ENCODE peak calls at places on chromosomes 7 and 10, in six cellular contexts. One of them, this sample, is unnamed.

GRCh38 chr10:94292448-94293118 is 70.2 kb downstream of the NOC3L start:
- DNase-seq in SK-N-SH: no peak
- DNase-seq in upper lobe of left lung: no peak
- DNase-seq in GM23338: no peak
- DNase-seq in prostate gland: peak
- DNase-seq in sigmoid colon: peak
- DNase-seq in this sample: no peak

GRCh38 chr7:78383096-78383495 is 584.5 kb downstream of the PHTF2 start:
- DNase-seq in SK-N-SH: no peak
- DNase-seq in upper lobe of left lung: no peak
- DNase-seq in GM23338: no peak
- DNase-seq in prostate gland: no peak
- DNase-seq in sigmoid colon: no peak
- DNase-seq in this sample: no peak

GRCh38 chr7:140691368-140692045 is 5.0 kb upstream of the NDUFB2 start:
- DNase-seq in SK-N-SH: no peak
- DNase-seq in upper lobe of left lung: no peak
- DNase-seq in GM23338: peak
- DNase-seq in prostate gland: no peak
- DNase-seq in sigmoid colon: no peak
- DNase-seq in this sample: peak

GRCh38 chr7:93226310-93226709 is at the start of gene HEPACAM2:
- DNase-seq in SK-N-SH: no peak
- DNase-seq in upper lobe of left lung: no peak
- DNase-seq in GM23338: no peak
- DNase-seq in prostate gland: no peak
- DNase-seq in sigmoid colon: no peak
- DNase-seq in this sample: no peak

GRCh38 chr7:76356823-76357222 is 2.0 kb downstream of the YWHAG start:
- DNase-seq in SK-N-SH: peak
- DNase-seq in upper lobe of left lung: no peak
- DNase-seq in GM23338: no peak
- DNase-seq in prostate gland: no peak
- DNase-seq in sigmoid colon: peak
- DNase-seq in this sample: no peak

GRCh38 chr7:144854839-144855424 is 19.1 kb upstream of the TPK1 start:
- DNase-seq in SK-N-SH: peak
- DNase-seq in upper lobe of left lung: no peak
- DNase-seq in GM23338: peak
- DNase-seq in prostate gland: no peak
- DNase-seq in sigmoid colon: no peak
- DNase-seq in this sample: no peak

GRCh38 chr7:131338990-131339389 is 11.3 kb downstream of the MKLN1 start:
- DNase-seq in SK-N-SH: no peak
- DNase-seq in upper lobe of left lung: no peak
- DNase-seq in GM23338: no peak
- DNase-seq in prostate gland: no peak
- DNase-seq in sigmoid colon: no peak
- DNase-seq in this sample: no peak

GRCh38 chr7:6167004-6167551 is 105.3 kb downstream of the CYTH3 start:
- DNase-seq in SK-N-SH: peak
- DNase-seq in upper lobe of left lung: no peak
- DNase-seq in GM23338: no peak
- DNase-seq in prostate gland: no peak
- DNase-seq in sigmoid colon: no peak
- DNase-seq in this sample: no peak

GRCh38 chr7:155846936-155847335 is 34.7 kb upstream of the SHH start:
- DNase-seq in SK-N-SH: no peak
- DNase-seq in upper lobe of left lung: no peak
- DNase-seq in GM23338: no peak
- DNase-seq in prostate gland: no peak
- DNase-seq in sigmoid colon: peak
- DNase-seq in this sample: peak

GRCh38 chr7:157945401-157945800 is 608.6 kb downstream of the DNAJB6 start:
- DNase-seq in SK-N-SH: no peak
- DNase-seq in upper lobe of left lung: no peak
- DNase-seq in GM23338: no peak
- DNase-seq in prostate gland: no peak
- DNase-seq in sigmoid colon: no peak
- DNase-seq in this sample: no peak

GRCh38 chr10:119754085-119754484 is 28.2 kb downstream of the INPP5F start:
- DNase-seq in SK-N-SH: peak
- DNase-seq in upper lobe of left lung: no peak
- DNase-seq in GM23338: no peak
- DNase-seq in prostate gland: no peak
- DNase-seq in sigmoid colon: no peak
- DNase-seq in this sample: no peak

GRCh38 chr7:73703985-73704639 is 15.4 kb downstream of the STX1A start:
- DNase-seq in SK-N-SH: peak
- DNase-seq in upper lobe of left lung: peak
- DNase-seq in GM23338: peak
- DNase-seq in prostate gland: no peak
- DNase-seq in sigmoid colon: peak
- DNase-seq in this sample: peak

GRCh38 chr10:62810131-62810530 is 5.6 kb downstream of the ADO start:
- DNase-seq in SK-N-SH: no peak
- DNase-seq in upper lobe of left lung: no peak
- DNase-seq in GM23338: no peak
- DNase-seq in prostate gland: no peak
- DNase-seq in sigmoid colon: no peak
- DNase-seq in this sample: no peak

GRCh38 chr10:62803993-62804383 is 532 bp upstream of the ADO start:
- DNase-seq in SK-N-SH: no peak
- DNase-seq in upper lobe of left lung: no peak
- DNase-seq in GM23338: no peak
- DNase-seq in prostate gland: no peak
- DNase-seq in sigmoid colon: no peak
- DNase-seq in this sample: no peak

GRCh38 chr10:62806246-62806645 is 1.7 kb downstream of the ADO start:
- DNase-seq in SK-N-SH: no peak
- DNase-seq in upper lobe of left lung: no peak
- DNase-seq in GM23338: no peak
- DNase-seq in prostate gland: no peak
- DNase-seq in sigmoid colon: no peak
- DNase-seq in this sample: no peak

GRCh38 chr10:62804384-62805138 is at the start of gene ADO:
- DNase-seq in SK-N-SH: peak
- DNase-seq in upper lobe of left lung: peak
- DNase-seq in GM23338: peak
- DNase-seq in prostate gland: peak
- DNase-seq in sigmoid colon: peak
- DNase-seq in this sample: peak

DNA sequence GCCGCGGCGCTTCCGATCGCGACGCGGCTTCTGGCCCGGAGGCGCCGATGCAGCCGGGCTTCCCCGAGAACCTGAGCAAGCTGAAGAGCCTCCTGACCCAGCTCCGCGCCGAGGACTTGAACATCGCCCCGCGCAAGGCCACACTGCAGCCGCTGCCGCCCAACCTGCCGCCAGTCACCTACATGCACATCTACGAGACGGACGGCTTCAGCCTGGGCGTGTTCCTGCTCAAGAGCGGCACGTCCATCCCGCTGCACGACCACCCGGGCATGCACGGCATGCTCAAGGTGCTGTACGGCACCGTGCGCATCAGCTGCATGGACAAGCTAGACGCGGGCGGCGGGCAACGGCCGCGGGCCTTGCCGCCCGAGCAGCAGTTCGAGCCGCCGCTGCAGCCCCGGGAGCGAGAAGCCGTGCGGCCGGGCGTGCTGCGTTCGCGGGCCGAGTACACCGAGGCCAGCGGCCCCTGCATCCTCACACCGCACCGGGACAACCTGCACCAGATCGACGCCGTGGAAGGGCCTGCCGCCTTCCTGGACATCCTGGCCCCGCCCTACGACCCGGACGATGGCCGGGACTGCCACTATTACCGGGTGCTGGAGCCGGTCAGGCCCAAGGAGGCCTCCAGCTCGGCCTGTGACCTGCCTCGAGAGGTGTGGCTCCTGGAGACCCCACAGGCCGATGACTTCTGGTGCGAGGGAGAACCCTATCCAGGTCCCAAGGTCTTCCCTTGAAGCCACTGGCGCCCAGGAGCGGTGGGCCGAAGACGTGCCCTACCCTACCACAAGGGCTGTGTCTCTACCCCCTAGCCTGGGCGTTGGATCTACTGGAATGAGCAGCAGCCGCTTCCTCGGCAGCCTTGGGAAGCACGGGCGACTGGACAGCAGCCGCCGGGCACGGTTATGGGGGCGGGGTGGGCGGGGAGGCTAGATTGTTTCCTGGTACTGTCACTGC is 896 bp downstream of the ADO start:
- DNase-seq in SK-N-SH: peak
- DNase-seq in upper lobe of left lung: peak
- DNase-seq in GM23338: peak
- DNase-seq in prostate gland: no peak
- DNase-seq in sigmoid colon: peak
- DNase-seq in this sample: peak
- TF ChIP-seq POLR2AphosphoS5 in SK-N-SH: no peak
- TF ChIP-seq POLR2AphosphoS5 in upper lobe of left lung: no peak
- TF ChIP-seq POLR2AphosphoS5 in GM23338: no peak
- TF ChIP-seq POLR2AphosphoS5 in prostate gland: no peak
- TF ChIP-seq POLR2AphosphoS5 in sigmoid colon: no peak
- TF ChIP-seq POLR2AphosphoS5 in this sample: no peak

DNA sequence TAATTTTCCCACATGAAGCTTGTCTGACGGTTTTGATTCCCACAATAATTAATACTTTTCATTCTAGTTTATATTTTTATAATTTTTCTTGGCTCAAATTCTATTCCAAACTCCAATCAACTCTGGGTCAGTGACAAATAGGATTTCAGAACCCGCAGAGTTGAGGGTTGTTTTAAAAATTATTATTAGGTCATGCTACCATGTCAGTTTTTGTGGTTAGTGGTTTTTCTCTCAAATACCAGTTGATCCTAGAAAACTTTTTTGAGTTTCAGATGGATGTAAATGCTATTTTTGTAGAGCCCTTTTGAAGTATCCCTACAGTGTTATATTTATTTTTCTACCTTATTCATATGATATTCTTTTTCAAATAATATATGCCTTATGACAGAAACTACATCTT is 237.4 kb downstream of the SEMA3D start:
- DNase-seq in SK-N-SH: no peak
- DNase-seq in upper lobe of left lung: no peak
- DNase-seq in GM23338: no peak
- DNase-seq in prostate gland: no peak
- DNase-seq in sigmoid colon: no peak
- DNase-seq in this sample: no peak
- TF ChIP-seq CTCF in SK-N-SH: no peak
- TF ChIP-seq CTCF in upper lobe of left lung: no peak
- TF ChIP-seq CTCF in GM23338: no peak
- TF ChIP-seq CTCF in prostate gland: no peak
- TF ChIP-seq CTCF in sigmoid colon: no peak
- TF ChIP-seq CTCF in this sample: no peak

DNA sequence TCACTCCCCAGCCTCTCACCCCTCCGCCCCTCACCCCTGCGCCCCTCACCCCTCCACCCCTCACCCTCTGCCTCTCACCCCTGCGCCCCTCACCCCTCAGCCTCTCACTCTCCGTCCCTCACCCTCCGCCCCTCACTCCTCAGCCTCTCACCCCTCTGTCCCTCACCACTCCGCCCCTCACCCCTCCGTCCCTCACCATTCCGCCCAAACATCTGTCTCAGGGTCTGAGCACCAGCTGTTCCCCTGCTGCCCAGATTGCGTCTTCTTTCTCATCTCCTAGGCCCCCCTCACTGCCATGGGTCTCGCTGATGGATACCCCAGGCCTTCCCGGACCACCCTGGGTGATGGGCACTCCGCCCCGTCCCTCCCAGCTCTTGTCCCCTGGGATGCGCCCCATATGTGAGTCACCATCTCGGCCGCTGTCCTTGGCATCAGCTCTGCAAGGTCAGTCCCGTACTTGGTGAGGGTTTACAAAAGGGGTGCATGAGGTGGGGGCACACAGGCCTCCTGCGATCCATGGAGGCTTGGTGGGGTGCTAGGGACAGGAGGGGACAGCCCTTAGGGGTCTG is 65.4 kb upstream of the GNA12 start:
- DNase-seq in SK-N-SH: no peak
- DNase-seq in upper lobe of left lung: no peak
- DNase-seq in GM23338: no peak
- DNase-seq in prostate gland: no peak
- DNase-seq in sigmoid colon: no peak
- DNase-seq in this sample: no peak
- H3K4me3 ChIP-seq in SK-N-SH: no peak
- H3K4me3 ChIP-seq in upper lobe of left lung: no peak
- H3K4me3 ChIP-seq in GM23338: no peak
- H3K4me3 ChIP-seq in prostate gland: no peak
- H3K4me3 ChIP-seq in sigmoid colon: no peak
- H3K4me3 ChIP-seq in this sample: no peak

DNA sequence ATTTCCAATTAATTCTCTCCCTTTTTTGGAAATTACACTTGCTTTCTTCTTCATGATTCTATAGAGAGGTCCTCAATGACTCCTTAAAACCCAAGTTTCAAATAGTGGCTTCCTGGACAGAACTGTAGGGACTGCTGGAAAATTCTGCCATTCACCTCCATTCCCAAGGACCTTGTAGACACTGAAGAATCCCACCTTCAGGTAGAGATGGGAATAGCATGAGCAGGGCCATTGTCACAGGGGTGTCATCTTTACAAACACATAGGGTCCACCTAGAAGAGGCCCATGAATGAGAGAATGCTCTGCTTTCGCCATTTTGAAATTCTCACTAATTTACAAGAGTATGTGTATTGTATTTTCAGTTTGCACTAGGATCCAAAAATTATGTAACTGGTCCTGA is 701.7 kb upstream of the CELF2 start:
- DNase-seq in SK-N-SH: no peak
- DNase-seq in upper lobe of left lung: no peak
- DNase-seq in GM23338: peak
- DNase-seq in prostate gland: no peak
- DNase-seq in sigmoid colon: no peak
- DNase-seq in this sample: no peak
- TF ChIP-seq POLR2AphosphoS5 in SK-N-SH: no peak
- TF ChIP-seq POLR2AphosphoS5 in upper lobe of left lung: no peak
- TF ChIP-seq POLR2AphosphoS5 in GM23338: no peak
- TF ChIP-seq POLR2AphosphoS5 in prostate gland: no peak
- TF ChIP-seq POLR2AphosphoS5 in sigmoid colon: no peak
- TF ChIP-seq POLR2AphosphoS5 in this sample: no peak

DNA sequence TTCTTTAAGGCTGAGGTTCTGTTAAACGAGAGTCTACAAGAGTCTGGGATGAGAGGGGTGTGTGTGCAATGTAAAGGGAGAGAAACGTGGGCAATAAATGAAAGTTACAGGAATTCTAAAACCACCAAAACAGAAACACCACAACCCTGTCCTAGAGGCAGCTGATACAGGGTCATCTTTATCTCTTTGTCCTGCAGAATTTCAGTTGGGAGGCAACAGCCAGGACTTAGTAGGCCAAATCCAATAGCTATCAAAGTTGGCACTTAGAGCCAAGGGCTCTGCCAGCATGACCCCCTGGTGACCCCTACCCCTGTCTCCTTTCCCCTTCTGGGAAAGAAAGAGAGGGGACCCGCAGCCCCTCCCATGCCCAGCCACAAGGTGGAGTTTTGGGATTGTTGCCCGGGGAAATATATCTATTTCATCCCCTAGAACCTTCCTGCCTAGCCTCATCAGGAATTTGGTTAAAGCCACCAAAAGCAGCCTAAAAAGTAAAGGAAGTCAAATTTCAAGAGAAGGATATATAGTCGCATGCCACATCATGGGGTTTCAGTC is 85.2 kb downstream of the OSBPL3 start:
- DNase-seq in SK-N-SH: peak
- DNase-seq in upper lobe of left lung: no peak
- DNase-seq in GM23338: peak
- DNase-seq in prostate gland: no peak
- DNase-seq in sigmoid colon: no peak
- DNase-seq in this sample: no peak
- TF ChIP-seq CTCF in SK-N-SH: peak
- TF ChIP-seq CTCF in upper lobe of left lung: no peak
- TF ChIP-seq CTCF in GM23338: peak
- TF ChIP-seq CTCF in prostate gland: peak
- TF ChIP-seq CTCF in sigmoid colon: no peak
- TF ChIP-seq CTCF in this sample: no peak

This sample was measured in spleen.